ENCODE peak calls at places on chromosomes 2 and 18, in ten cellular contexts. Q is left lobe of liver; P is posterior cingulate gyrus; N is naive B cell; X is brain microvascular endothelial cell; W is stimulated activated naive CD8-positive, alpha-beta T cell treated with anti-CD3 and anti-CD28 coated beads, Interleukin-15, amount 100 ng/mL, for 72 hours; E is naive thymus-derived CD8-positive, alpha-beta T cell; K is activated T-helper 1 cell treated with anti-CD3 and anti-CD28 coated beads, Interleukin-2, amount 50 U/mL, for 16 hours; U is hypothalamus; I is RPMI8226. O is an unnamed sample.

GRCh38 chr2:9074930-9075329 is 71.4 kb upstream of the MBOAT2 start:
- DNase-seq in Q (no peak), P (no peak), N (no peak), X (no peak), W (no peak), E (no peak), K (no peak), U (no peak), I (no peak), O (no peak)

GRCh38 chr2:226207671-226208070 is 591.9 kb downstream of the IRS1 start:
- DNase-seq in Q (no peak), P (no peak), N (no peak), X (no peak), W (no peak), E (no peak), K (no peak), U (no peak), I (no peak), O (no peak)

GRCh38 chr2:128445533-128445900 is 126.8 kb upstream of the HS6ST1 start:
- DNase-seq in Q (peak), P (no peak), N (no peak), X (no peak), W (no peak), E (no peak), K (no peak), U (no peak), I (no peak), O (no peak)

GRCh38 chr18:57035590-57035989 is 111.3 kb upstream of the BOD1L2 start:
- DNase-seq in Q (no peak), P (no peak), N (no peak), X (no peak), W (no peak), E (no peak), K (no peak), U (no peak), I (no peak), O (no peak)

GRCh38 chr18:62790836-62791772 is 75.8 kb downstream of the PHLPP1 start:
- DNase-seq in Q (no peak), P (no peak), N (no peak), X (peak), W (no peak), E (no peak), K (no peak), U (no peak), I (no peak), O (no peak)

GRCh38 chr2:43576983-43577892 is 18.6 kb downstream of the THADA start:
- DNase-seq in Q (no peak), P (peak), N (peak), X (peak), W (no peak), E (no peak), K (no peak), U (no peak), I (peak), O (no peak)

GRCh38 chr18:2513616-2514015 is 57.7 kb downstream of the METTL4 start:
- DNase-seq in Q (no peak), P (no peak), N (no peak), X (peak), W (no peak), E (no peak), K (no peak), U (no peak), I (no peak), O (no peak)

GRCh38 chr2:182761903-182762302 is 45.8 kb downstream of the DNAJC10 start:
- DNase-seq in Q (no peak), P (no peak), N (no peak), X (peak), W (no peak), E (no peak), K (no peak), U (no peak), I (no peak), O (no peak)

GRCh38 chr2:145194671-145195070 is 674.8 kb upstream of the ZEB2 start:
- DNase-seq in Q (no peak), P (no peak), N (no peak), X (no peak), W (no peak), E (no peak), K (no peak), U (no peak), I (no peak), O (no peak)

GRCh38 chr18:43680096-43680495 is 402.8 kb upstream of the SYT4 start:
- DNase-seq in Q (no peak), P (no peak), N (no peak), X (no peak), W (no peak), E (no peak), K (no peak), U (no peak), I (no peak), O (no peak)

GRCh38 chr18:21433436-21433835 is 167.1 kb downstream of the ESCO1 start:
- DNase-seq in Q (no peak), P (no peak), N (no peak), X (no peak), W (no peak), E (no peak), K (no peak), U (no peak), I (no peak), O (no peak)

GRCh38 chr2:226074391-226074790 is 674.9 kb downstream of the NYAP2 start:
- DNase-seq in Q (no peak), P (no peak), N (no peak), X (no peak), W (no peak), E (no peak), K (no peak), U (no peak), I (no peak), O (no peak)

GRCh38 chr2:188598551-188598950 is 306.9 kb downstream of the GULP1 start:
- DNase-seq in Q (no peak), P (no peak), N (no peak), X (no peak), W (no peak), E (no peak), K (no peak), U (no peak), I (no peak), O (no peak)

GRCh38 chr2:212465456-212465855 is 73.1 kb downstream of the ERBB4 start:
- DNase-seq in Q (no peak), P (no peak), N (no peak), X (no peak), W (no peak), E (no peak), K (no peak), U (no peak), I (no peak), O (no peak)

GRCh38 chr2:102030855-102031527 is 39.2 kb downstream of the IL1R2 start:
- DNase-seq in Q (peak), P (no peak), N (no peak), X (no peak), W (no peak), E (no peak), K (no peak), U (no peak), I (no peak), O (no peak)

GRCh38 chr2:138329591-138329990 is 172.0 kb upstream of the SPOPL start:
- DNase-seq in Q (no peak), P (no peak), N (no peak), X (no peak), W (no peak), E (no peak), K (no peak), U (no peak), I (no peak), O (no peak)

GRCh38 chr2:218262631-218263586 is 2.1 kb downstream of the GPBAR1 start:
- DNase-seq in Q (no peak), P (no peak), N (no peak), X (no peak), W (no peak), E (no peak), K (no peak), U (no peak), I (no peak), O (no peak)

GRCh38 chr2:231198291-231199173 is at the start of gene ARMC9:
- DNase-seq in Q (peak), P (peak), N (peak), X (peak), W (peak), E (peak), K (peak), U (peak), I (peak), O (peak)

GRCh38 chr2:222280795-222281194 is 18.0 kb downstream of the PAX3 start:
- DNase-seq in Q (no peak), P (no peak), N (no peak), X (no peak), W (no peak), E (no peak), K (no peak), U (no peak), I (no peak), O (no peak)

GRCh38 chr2:16861154-16861929 is 195.7 kb upstream of the CYRIA start:
- DNase-seq in Q (no peak), P (no peak), N (no peak), X (peak), W (no peak), E (no peak), K (no peak), U (no peak), I (no peak), O (no peak)

GRCh38 chr2:230751062-230751461 is 38.4 kb downstream of the CAB39 start:
- DNase-seq in Q (no peak), P (no peak), N (no peak), X (peak), W (no peak), E (no peak), K (no peak), U (no peak), I (no peak), O (no peak)

GRCh38 chr2:10400978-10401951 is 46.9 kb downstream of the ODC1 start:
- DNase-seq in Q (peak), P (no peak), N (no peak), X (no peak), W (no peak), E (no peak), K (no peak), U (no peak), I (no peak), O (no peak)

GRCh38 chr2:119481501-119482455 is 42.5 kb downstream of the SCTR start:
- DNase-seq in Q (no peak), P (no peak), N (no peak), X (no peak), W (no peak), E (no peak), K (no peak), U (no peak), I (no peak), O (no peak)

GRCh38 chr2:23803275-23803964 is 123.5 kb downstream of the ATAD2B start:
- DNase-seq in Q (no peak), P (no peak), N (no peak), X (peak), W (no peak), E (no peak), K (no peak), U (no peak), I (no peak), O (no peak)

GRCh38 chr2:205712508-205712907 is 30.2 kb downstream of the NRP2 start:
- DNase-seq in Q (no peak), P (no peak), N (peak), X (peak), W (no peak), E (no peak), K (no peak), U (no peak), I (no peak), O (no peak)

GRCh38 chr18:43563780-43564179 is 286.5 kb upstream of the SYT4 start:
- DNase-seq in Q (no peak), P (no peak), N (no peak), X (peak), W (no peak), E (no peak), K (no peak), U (no peak), I (peak), O (no peak)

GRCh38 chr18:28359177-28359576 is 182.2 kb upstream of the CDH2 start:
- DNase-seq in Q (no peak), P (no peak), N (no peak), X (no peak), W (no peak), E (no peak), K (no peak), U (no peak), I (no peak), O (no peak)

GRCh38 chr2:148530350-148530749 is 114.2 kb upstream of the EPC2 start:
- DNase-seq in Q (peak), P (no peak), N (no peak), X (no peak), W (no peak), E (no peak), K (no peak), U (no peak), I (no peak), O (no peak)

GRCh38 chr2:38750011-38750792 is 959 bp downstream of the SRSF7 start:
- DNase-seq in Q (peak), P (peak), N (peak), X (no peak), W (peak), E (peak), K (peak), U (peak), I (peak), O (peak)

GRCh38 chr2:4903676-4904348 is 788.4 kb upstream of the SOX11 start:
- DNase-seq in Q (no peak), P (no peak), N (no peak), X (no peak), W (no peak), E (no peak), K (no peak), U (no peak), I (no peak), O (no peak)

GRCh38 chr2:11681722-11682589 is 12.0 kb upstream of the NTSR2 start:
- DNase-seq in Q (no peak), P (peak), N (peak), X (no peak), W (peak), E (peak), K (no peak), U (no peak), I (peak), O (peak)

GRCh38 chr2:23420091-23420839 is 35.3 kb downstream of the KLHL29 start:
- DNase-seq in Q (peak), P (no peak), N (no peak), X (no peak), W (no peak), E (no peak), K (no peak), U (no peak), I (no peak), O (no peak)

GRCh38 chr2:42314892-42315468 is 46.0 kb downstream of the COX7A2L start:
- DNase-seq in Q (no peak), P (no peak), N (no peak), X (peak), W (no peak), E (no peak), K (no peak), U (no peak), I (no peak), O (no peak)

O was measured in CD8-positive, alpha-beta memory T cell.